ENCODE peak calls at places on chromosome 13, in nine cellular contexts. R is WERI-Rb-1; W is activated effector memory CD4-positive, alpha-beta T cell treated with Interleukin-2 at 50 U/mL for 16 hours; H is stimulated activated CD4-positive, alpha-beta T cell treated with anti-CD3 and anti-CD28 coated beads, Interleukin-4, amount 100 ng/mL, for 48 hours; N is HCEC 1CT; C is stimulated activated CD8-positive, alpha-beta memory T cell treated with anti-CD3 and anti-CD28 coated beads, Interleukin-2, amount 100 ng/mL, for 48 hours; O is NCI-H1105; V is AG10803; B is SK-N-MC. S is an unnamed sample.

GRCh38 chr13:83730674-83731073 is 151.6 kb downstream of the SLITRK1 start:
- DNase-seq in W (no peak), H (no peak), N (no peak), V (no peak), R (no peak), B (no peak), C (no peak), O (no peak), S (no peak)

GRCh38 chr13:93709511-93710244 is 483.1 kb downstream of the GPC6 start:
- DNase-seq in H (no peak), B (no peak), C (no peak), V (peak; percentile 72), W (no peak), R (no peak), O (no peak), N (no peak), S (no peak)

GRCh38 chr13:45102136-45102802 is 18.0 kb upstream of the GTF2F2 start:
- DNase-seq in O (no peak), V (no peak), B (no peak), H (no peak), N (no peak), C (no peak), W (no peak), R (no peak), S (no peak)

GRCh38 chr13:73945871-73946270 is 188.3 kb downstream of the KLF12 start:
- DNase-seq in R (no peak), C (no peak), O (no peak), W (no peak), N (no peak), B (no peak), H (no peak), V (peak; percentile 12), S (no peak)

GRCh38 chr13:45682494-45683008 is 19.6 kb upstream of the CBY2 start:
- DNase-seq in O (no peak), C (no peak), W (no peak), V (no peak), H (no peak), N (no peak), B (no peak), R (no peak), S (no peak)

GRCh38 chr13:95492044-95492801 is 60.3 kb upstream of the CLDN10 start:
- DNase-seq in V (no peak), O (peak; percentile 21), R (peak; percentile 90), N (no peak), B (no peak), H (no peak), C (no peak), W (no peak), S (no peak)

GRCh38 chr13:110991991-110992508 is 77.2 kb upstream of the ANKRD10 start:
- DNase-seq in H (no peak), B (no peak), O (no peak), N (no peak), V (no peak), C (no peak), W (no peak), R (no peak), S (no peak)

GRCh38 chr13:65744761-65745160 is 1485.4 kb downstream of the PCDH9 start:
- DNase-seq in V (peak; percentile 61), H (no peak), R (no peak), N (peak; percentile 39), O (no peak), C (no peak), B (no peak), W (no peak), S (peak; percentile 27)

GRCh38 chr13:97222934-97223710 is 989 bp downstream of the MBNL2 start:
- DNase-seq in O (peak; percentile 49), R (no peak), C (no peak), W (no peak), N (peak; percentile 41), H (no peak), V (peak; percentile 88), B (peak; percentile 47), S (no peak)

GRCh38 chr13:45349438-45349837 is 8.5 kb upstream of the TPT1 start:
- DNase-seq in N (peak; percentile 29), O (no peak), C (no peak), B (no peak), V (peak; percentile 48), H (no peak), W (no peak), R (no peak), S (peak; percentile 35)

GRCh38 chr13:41029629-41030028 is 10.5 kb upstream of the ELF1 start:
- DNase-seq in O (no peak), C (no peak), B (no peak), H (no peak), R (no peak), N (no peak), W (no peak), V (no peak), S (no peak)

GRCh38 chr13:94305934-94306333 is 173.5 kb downstream of the DCT start:
- DNase-seq in O (no peak), B (no peak), N (peak; percentile 30), W (no peak), V (peak; percentile 43), R (no peak), H (no peak), C (no peak), S (no peak)

GRCh38 chr13:113947321-113948033 is 26.4 kb downstream of the C13orf46 start:
- DNase-seq in B (no peak), O (no peak), H (no peak), V (peak; percentile 81), R (peak; percentile 82), N (no peak), C (no peak), W (no peak), S (peak; percentile 46)

GRCh38 chr13:92122454-92122853 is 724.0 kb downstream of the GPC5 start:
- DNase-seq in W (no peak), O (no peak), B (no peak), R (no peak), C (no peak), N (no peak), V (no peak), H (no peak), S (no peak)

GRCh38 chr13:114096811-114097503 is 35.5 kb downstream of the RASA3 start:
- DNase-seq in H (no peak), R (peak; percentile 8), N (no peak), B (peak; percentile 30), V (no peak), C (no peak), O (peak; percentile 26), W (no peak), S (no peak)

GRCh38 chr13:110374644-110375370 is 67.7 kb downstream of the COL4A2 start:
- DNase-seq in H (no peak), W (no peak), B (no peak), O (no peak), V (no peak), N (no peak), C (no peak), R (no peak), S (no peak)